ENCODE peak calls at places on chromosomes 12 and 14, in five cellular contexts. S is HFFc6, D is activated B cell treated with CpG ODN at 0.5 μM for 24 hours, Y is AG10803, T is stomach. G is an unnamed sample.

GRCh38 chr14:105252552-105253328 is 4.4 kb downstream of the BTBD6 start:
- DNase-seq in T (no peak), Y (no peak), S (no peak), D (no peak), G (no peak)

GRCh38 chr14:29668201-29668600 is 259.4 kb downstream of the PRKD1 start:
- DNase-seq in Y (peak; percentile 40), D (no peak), T (no peak), S (no peak), G (no peak)

GRCh38 chr14:78259831-78260230 is 89.7 kb downstream of the NRXN3 start:
- DNase-seq in D (no peak), S (peak; percentile 56), T (no peak), Y (no peak), G (no peak)

GRCh38 chr14:68482772-68483395 is 310.0 kb downstream of the ZFP36L1 start:
- DNase-seq in S (no peak), T (no peak), Y (no peak), D (no peak), G (no peak)

GRCh38 chr12:131533139-131533538 is 177.8 kb upstream of the SFSWAP start:
- DNase-seq in T (no peak), D (no peak), Y (no peak), S (no peak), G (no peak)

GRCh38 chr12:82866946-82867345 is 180.2 kb downstream of the TMTC2 start:
- DNase-seq in Y (no peak), D (no peak), S (no peak), T (no peak), G (no peak)

GRCh38 chr12:42308390-42308789 is 17.5 kb downstream of the ZCRB1 start:
- DNase-seq in S (no peak), T (no peak), D (no peak), Y (no peak), G (no peak)

GRCh38 chr12:15336772-15337553 is 14.7 kb downstream of the PTPRO start:
- DNase-seq in D (no peak), S (peak; percentile 70), T (no peak), Y (peak; percentile 58), G (no peak)

GRCh38 chr14:89207925-89208328 is 209.1 kb downstream of the FOXN3 start:
- DNase-seq in D (no peak), Y (no peak), T (no peak), S (no peak), G (no peak)

GRCh38 chr14:73463411-73463810 is 5.1 kb upstream of the NUMB start:
- DNase-seq in Y (peak; percentile 99), T (peak; percentile 33), S (peak; percentile 93), D (no peak), G (no peak)

GRCh38 chr12:11906284-11906935 is 164.3 kb upstream of the BCL2L14 start:
- DNase-seq in T (no peak), S (peak; percentile 68), D (no peak), Y (peak; percentile 89), G (no peak)

GRCh38 chr12:3730111-3730510 is 22.8 kb downstream of the CRACR2A start:
- DNase-seq in Y (no peak), T (no peak), D (no peak), S (no peak), G (no peak)

DNA sequence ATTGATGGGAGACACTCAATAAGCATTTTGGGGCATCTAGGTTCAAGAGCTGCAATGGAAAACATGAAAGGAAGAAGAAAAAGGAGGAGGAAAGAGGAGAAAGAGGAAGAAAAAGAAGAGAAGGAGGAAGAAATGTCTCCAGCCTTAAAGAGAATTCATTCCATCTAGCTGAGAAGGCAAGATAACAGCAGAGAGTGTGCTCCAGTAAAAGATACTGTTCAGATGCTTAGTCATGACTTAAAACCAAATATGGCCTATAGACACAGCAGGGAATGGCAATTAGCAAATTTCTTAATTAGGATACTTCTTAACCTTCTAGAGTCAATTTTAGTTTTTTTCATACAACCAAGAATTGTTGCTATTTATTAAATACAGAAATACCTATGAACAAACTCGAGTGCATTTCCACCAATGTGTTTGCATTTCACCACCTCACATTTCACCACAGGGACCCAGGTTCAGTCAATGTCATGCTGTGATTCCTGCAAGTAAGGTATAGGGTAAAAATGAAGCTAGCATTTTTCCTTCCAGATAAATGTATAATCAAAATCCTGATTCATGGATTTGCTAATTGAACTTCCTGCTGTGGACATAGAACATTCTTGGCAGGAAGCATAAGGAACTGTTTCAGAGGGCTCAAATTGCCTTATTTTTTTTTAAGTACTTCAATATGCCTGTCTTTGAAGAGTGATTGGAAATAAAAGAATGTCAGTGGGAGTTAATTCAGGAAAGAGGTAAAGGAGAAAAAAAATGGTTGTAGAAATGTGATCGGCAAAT is 177.8 kb downstream of the RPS29 start:
- DNase-seq in T (no peak), Y (no peak), S (no peak), D (no peak), G (no peak)
- TF ChIP-seq CTCF in T (no peak), Y (no peak), S (no peak), D (no peak), G (no peak)

GRCh38 chr12:93894391-93895095 is 217.4 kb downstream of the CRADD start:
- DNase-seq in T (no peak), D (no peak), Y (peak; percentile 86), S (no peak), G (peak; percentile 47)
- TF ChIP-seq CTCF in T (no peak), D (no peak), Y (no peak), S (no peak), G (no peak)

DNA sequence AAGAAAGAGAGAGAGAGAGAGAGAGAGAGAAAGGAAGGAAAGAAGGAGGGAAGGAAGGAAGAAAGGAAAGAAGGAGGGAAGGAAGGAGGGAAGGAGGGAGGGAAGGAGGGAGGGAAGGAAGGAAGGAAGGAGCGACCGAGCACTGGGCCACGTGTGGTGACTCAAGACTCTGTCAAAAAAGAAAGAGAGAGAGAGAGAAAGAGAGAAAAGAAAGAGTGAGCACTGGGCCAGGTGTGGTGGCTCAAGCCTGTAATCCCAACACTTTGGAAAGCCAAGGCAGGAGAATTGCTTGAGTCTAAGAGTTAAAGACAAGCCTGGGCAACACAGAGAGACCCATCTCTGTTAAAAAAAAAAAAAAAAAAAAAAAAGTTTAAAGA is 16.3 kb upstream of the PLEKHG6 start:
- DNase-seq in Y (no peak), S (no peak), D (no peak), T (no peak), G (no peak)
- TF ChIP-seq CTCF in Y (no peak), S (no peak), D (no peak), T (no peak), G (no peak)

GRCh38 chr14:76811561-76811960 is 1.1 kb downstream of the ANGEL1 start:
- DNase-seq in Y (peak; percentile 56), T (no peak), S (peak; percentile 30), D (no peak), G (no peak)
- TF ChIP-seq CTCF in Y (no peak), T (no peak), S (no peak), D (no peak), G (no peak)

GRCh38 chr12:69389836-69390235 is 30.3 kb downstream of the YEATS4 start:
- DNase-seq in Y (peak; percentile 62), S (no peak), D (no peak), T (no peak), G (no peak)

GRCh38 chr12:69385038-69385437 is 25.5 kb downstream of the YEATS4 start:
- DNase-seq in S (no peak), D (no peak), T (no peak), Y (no peak), G (no peak)

GRCh38 chr12:69386921-69387320 is 27.4 kb downstream of the YEATS4 start:
- DNase-seq in Y (no peak), S (no peak), D (no peak), T (no peak), G (no peak)

GRCh38 chr12:69392146-69392928 is 32.8 kb downstream of the YEATS4 start:
- DNase-seq in Y (no peak), S (peak; percentile 25), T (no peak), D (no peak), G (no peak)

GRCh38 chr12:69388371-69388770 is 28.8 kb downstream of the YEATS4 start:
- DNase-seq in T (no peak), Y (peak; percentile 77), D (no peak), S (peak; percentile 68), G (no peak)
- TF ChIP-seq CTCF in T (no peak), Y (peak; percentile 87), D (no peak), S (peak; percentile 91), G (peak; percentile 73)

GRCh38 chr14:93332032-93332852 is 594 bp downstream of the BTBD7 start:
- DNase-seq in S (peak; percentile 9), T (peak; percentile 74), D (no peak), Y (peak; percentile 37), G (peak; percentile 51)
- TF ChIP-seq CTCF in S (no peak), T (no peak), D (no peak), Y (no peak), G (no peak)

G was measured in mesothelial cell of epicardium.